ENCODE peak calls at places on chromosome 21, in eight cellular contexts. F is CD8-positive, alpha-beta memory T cell; T is posterior cingulate gyrus; D is stimulated activated naive CD8-positive, alpha-beta T cell treated with anti-CD3 and anti-CD28 coated beads, Interleukin-15, Interleukin-2, amounts not matched to agents 100 U/mL and 50 U/mL, for 24 hours; L is fibroblast of the conjunctiva; Y is effector memory CD8-positive, alpha-beta T cell; Q is A549; A is ACHN. E is an unnamed sample.

GRCh38 chr21:45699251-45699942 is 55.9 kb downstream of the PCBP3 start:
- DNase-seq in F (no peak), T (no peak), D (no peak), L (no peak), Y (no peak), Q (no peak), A (no peak), E (no peak)

GRCh38 chr21:35222541-35222941 is 173.4 kb upstream of the RUNX1 start:
- DNase-seq in F (no peak), T (no peak), D (peak; percentile 67), L (no peak), Y (peak; percentile 7), Q (no peak), A (no peak), E (no peak)

GRCh38 chr21:35358008-35358407 is 308.9 kb upstream of the RUNX1 start:
- DNase-seq in F (no peak), T (no peak), D (no peak), L (no peak), Y (no peak), Q (no peak), A (no peak), E (no peak)

GRCh38 chr21:36846624-36847023 is 119.8 kb downstream of the HLCS start:
- DNase-seq in F (no peak), T (no peak), D (no peak), L (no peak), Y (no peak), Q (peak; percentile 29), A (no peak), E (no peak)

GRCh38 chr21:17370750-17371325 is 142.0 kb upstream of the CXADR start:
- DNase-seq in F (no peak), T (no peak), D (no peak), L (no peak), Y (no peak), Q (no peak), A (no peak), E (no peak)

GRCh38 chr21:34844033-34844923 is 175.5 kb downstream of the CLIC6 start:
- DNase-seq in F (no peak), T (no peak), D (no peak), L (no peak), Y (no peak), Q (no peak), A (no peak), E (no peak)

GRCh38 chr21:27571706-27572105 is 604.8 kb upstream of the ADAMTS5 start:
- DNase-seq in F (no peak), T (no peak), D (no peak), L (peak; percentile 59), Y (no peak), Q (no peak), A (peak; percentile 97), E (no peak)

GRCh38 chr21:33586927-33587326 is 1.6 kb downstream of the DONSON start:
- DNase-seq in F (no peak), T (no peak), D (no peak), L (no peak), Y (no peak), Q (no peak), A (no peak), E (no peak)

GRCh38 chr21:38244885-38245869 is 11.6 kb upstream of the KCNJ15 start:
- DNase-seq in F (peak; percentile 31), T (no peak), D (peak; percentile 60), L (peak; percentile 43), Y (no peak), Q (peak; percentile 77), A (peak; percentile 55), E (peak; percentile 20)

GRCh38 chr21:45228171-45228641 is 59.5 kb downstream of the POFUT2 start:
- DNase-seq in F (peak; percentile 88), T (no peak), D (peak; percentile 77), L (peak; percentile 89), Y (peak; percentile 84), Q (peak; percentile 49), A (peak; percentile 88), E (no peak)

GRCh38 chr21:29114765-29115164 is 15.7 kb upstream of the MAP3K7CL start:
- DNase-seq in F (no peak), T (no peak), D (no peak), L (peak; percentile 75), Y (no peak), Q (peak; percentile 67), A (peak; percentile 32), E (no peak)

GRCh38 chr21:33854604-33855003 is 61.0 kb downstream of the ATP5PO start:
- DNase-seq in F (no peak), T (no peak), D (no peak), L (no peak), Y (no peak), Q (peak; percentile 29), A (no peak), E (no peak)

GRCh38 chr21:16522512-16522911 is 792.7 kb downstream of the USP25 start:
- DNase-seq in F (no peak), T (no peak), D (no peak), L (no peak), Y (no peak), Q (no peak), A (no peak), E (no peak)

GRCh38 chr21:33402011-33402979 is 918 bp upstream of the IFNGR2 start:
- DNase-seq in F (no peak), T (peak; percentile 43), D (no peak), L (no peak), Y (no peak), Q (no peak), A (no peak), E (no peak)

GRCh38 chr21:16116798-16117197 is 387.0 kb downstream of the USP25 start:
- DNase-seq in F (no peak), T (no peak), D (no peak), L (peak; percentile 51), Y (no peak), Q (peak; percentile 45), A (peak; percentile 58), E (no peak)

GRCh38 chr21:21165063-21165645 is 166.9 kb downstream of the NCAM2 start:
- DNase-seq in F (no peak), T (no peak), D (no peak), L (peak; percentile 90), Y (no peak), Q (no peak), A (no peak), E (no peak)

GRCh38 chr21:39845581-39846130 is 21.6 kb upstream of the PCP4 start:
- DNase-seq in F (no peak), T (no peak), D (no peak), L (no peak), Y (no peak), Q (no peak), A (peak; percentile 87), E (no peak)

GRCh38 chr21:42227909-42228708 is 9.2 kb downstream of the ABCG1 start:
- DNase-seq in F (peak; percentile 93), T (peak; percentile 77), D (peak; percentile 90), L (peak; percentile 78), Y (peak; percentile 95), Q (peak; percentile 82), A (peak; percentile 68), E (peak; percentile 77)

GRCh38 chr21:45478115-45478801 is 64.0 kb downstream of the SLC19A1 start:
- DNase-seq in F (peak; percentile 77), T (peak; percentile 72), D (peak; percentile 82), L (peak; percentile 36), Y (peak; percentile 72), Q (peak; percentile 46), A (peak; percentile 25), E (peak; percentile 67)

GRCh38 chr21:29077651-29078090 is 4.2 kb upstream of the CCT8 start:
- DNase-seq in F (no peak), T (no peak), D (peak; percentile 49), L (no peak), Y (no peak), Q (peak; percentile 65), A (no peak), E (no peak)

GRCh38 chr21:34580181-34580700 is 34.7 kb downstream of the RCAN1 start:
- DNase-seq in F (no peak), T (no peak), D (no peak), L (no peak), Y (no peak), Q (no peak), A (no peak), E (no peak)

GRCh38 chr21:38773108-38774061 is 32.3 kb upstream of the ETS2 start:
- DNase-seq in F (no peak), T (no peak), D (no peak), L (peak; percentile 97), Y (no peak), Q (peak; percentile 82), A (peak; percentile 28), E (no peak)

GRCh38 chr21:31326478-31327247 is 17.4 kb downstream of the TIAM1 start:
- DNase-seq in F (peak; percentile 19), T (no peak), D (peak; percentile 67), L (no peak), Y (no peak), Q (no peak), A (no peak), E (peak; percentile 56)

GRCh38 chr21:37700641-37701202 is 215.5 kb downstream of the KCNJ6 start:
- DNase-seq in F (no peak), T (no peak), D (no peak), L (peak; percentile 71), Y (no peak), Q (peak; percentile 84), A (peak; percentile 60), E (peak; percentile 77)

GRCh38 chr21:42956824-42957632 is 17.3 kb upstream of the PKNOX1 start:
- DNase-seq in F (no peak), T (no peak), D (no peak), L (no peak), Y (no peak), Q (no peak), A (no peak), E (no peak)

GRCh38 chr21:37909936-37910335 is 6.3 kb downstream of the KCNJ6 start:
- DNase-seq in F (no peak), T (no peak), D (no peak), L (no peak), Y (no peak), Q (no peak), A (no peak), E (no peak)

GRCh38 chr21:41481191-41481590 is 26.8 kb downstream of the TMPRSS2 start:
- DNase-seq in F (no peak), T (no peak), D (no peak), L (no peak), Y (no peak), Q (no peak), A (no peak), E (no peak)

GRCh38 chr21:28639742-28640141 is 352.9 kb downstream of the LTN1 start:
- DNase-seq in F (no peak), T (no peak), D (no peak), L (no peak), Y (no peak), Q (no peak), A (no peak), E (no peak)

GRCh38 chr21:14092834-14093560 is 117.8 kb downstream of the LIPI start:
- DNase-seq in F (no peak), T (no peak), D (no peak), L (no peak), Y (no peak), Q (no peak), A (no peak), E (no peak)

GRCh38 chr21:41585199-41585994 is 77.4 kb upstream of the TMPRSS2 start:
- DNase-seq in F (no peak), T (no peak), D (no peak), L (no peak), Y (no peak), Q (no peak), A (no peak), E (no peak)

GRCh38 chr21:41993744-41994143 is 16.4 kb downstream of the ZBTB21 start:
- DNase-seq in F (no peak), T (no peak), D (no peak), L (peak; percentile 64), Y (no peak), Q (no peak), A (no peak), E (no peak)

GRCh38 chr21:15804247-15804985 is 74.6 kb downstream of the USP25 start:
- DNase-seq in F (no peak), T (peak; percentile 22), D (no peak), L (no peak), Y (no peak), Q (no peak), A (no peak), E (no peak)

GRCh38 chr21:46217511-46218196 is 10.9 kb downstream of the LSS start:
- DNase-seq in F (no peak), T (no peak), D (no peak), L (no peak), Y (no peak), Q (no peak), A (no peak), E (no peak)

GRCh38 chr21:34617753-34618339 is 2.9 kb upstream of the RCAN1 start:
- DNase-seq in F (no peak), T (no peak), D (no peak), L (no peak), Y (no peak), Q (no peak), A (no peak), E (no peak)